ENCODE peak calls at places on chromosomes 3 and 15, in six cellular contexts. P is WERI-Rb-1; J is tibial artery; A is colonic mucosa; F is epithelial cell of esophagus; I is activated CD4-positive, CD25-positive, alpha-beta regulatory T cell. X is an unnamed sample.

GRCh38 chr15:49832421-49832980 is 211.7 kb downstream of the DTWD1 start:
- DNase-seq in P (peak; percentile 52), J (no peak), A (peak; percentile 68), F (peak; percentile 47), I (no peak), X (no peak)

GRCh38 chr15:83092309-83092976 is 15.0 kb upstream of the TM6SF1 start:
- DNase-seq in P (peak; percentile 42), J (peak; percentile 72), A (peak; percentile 38), F (peak; percentile 85), I (no peak), X (peak; percentile 27)

GRCh38 chr15:49441816-49442215 is 18.8 kb downstream of the FGF7 start:
- DNase-seq in P (no peak), J (no peak), A (no peak), F (no peak), I (no peak), X (no peak)

GRCh38 chr3:193847402-193847801 is 254.4 kb downstream of the OPA1 start:
- DNase-seq in P (no peak), J (no peak), A (peak; percentile 59), F (no peak), I (no peak), X (no peak)

GRCh38 chr3:124381565-124382333 is 348.5 kb upstream of the UMPS start:
- DNase-seq in P (no peak), J (no peak), A (no peak), F (peak; percentile 90), I (no peak), X (peak; percentile 15)

GRCh38 chr3:133276594-133276993 is 123.3 kb upstream of the BFSP2 start:
- DNase-seq in P (peak; percentile 25), J (no peak), A (no peak), F (no peak), I (no peak), X (no peak)

GRCh38 chr15:33140326-33140725 is 54.2 kb downstream of the FMN1 start:
- DNase-seq in P (peak; percentile 44), J (no peak), A (no peak), F (no peak), I (no peak), X (no peak)

GRCh38 chr3:129313415-129313982 is 34.8 kb downstream of the HMCES start:
- DNase-seq in P (peak; percentile 33), J (no peak), A (no peak), F (peak; percentile 20), I (no peak), X (peak; percentile 66)

GRCh38 chr15:44029003-44029402 is 166.1 kb downstream of the FRMD5 start:
- DNase-seq in P (no peak), J (no peak), A (no peak), F (no peak), I (no peak), X (no peak)

GRCh38 chr3:52829906-52830463 is 487 bp downstream of the ITIH4 start:
- DNase-seq in P (no peak), J (no peak), A (no peak), F (no peak), I (no peak), X (no peak)

GRCh38 chr15:51046799-51047449 is 47.8 kb downstream of the TNFAIP8L3 start:
- DNase-seq in P (no peak), J (no peak), A (peak; percentile 76), F (no peak), I (no peak), X (no peak)

GRCh38 chr15:31307270-31308184 is 19.1 kb upstream of the KLF13 start:
- DNase-seq in P (no peak), J (no peak), A (no peak), F (no peak), I (no peak), X (no peak)

GRCh38 chr15:74307827-74308642 is 59.4 kb downstream of the CYP11A1 start:
- DNase-seq in P (peak; percentile 97), J (peak; percentile 34), A (peak; percentile 42), F (peak; percentile 71), I (no peak), X (peak; percentile 58)

GRCh38 chr3:175088981-175089380 is 229.8 kb downstream of the NAALADL2 start:
- DNase-seq in P (no peak), J (no peak), A (no peak), F (no peak), I (no peak), X (no peak)

GRCh38 chr3:101070260-101071121 is 77.3 kb upstream of the ABI3BP start:
- DNase-seq in P (peak; percentile 67), J (no peak), A (peak; percentile 82), F (peak; percentile 60), I (peak; percentile 39), X (no peak)

GRCh38 chr3:72636947-72637647 is 211.1 kb downstream of the SHQ1 start:
- DNase-seq in P (no peak), J (no peak), A (no peak), F (no peak), I (no peak), X (no peak)

GRCh38 chr15:60563539-60564404 is 84.8 kb upstream of the ICE2 start:
- DNase-seq in P (no peak), J (no peak), A (no peak), F (no peak), I (no peak), X (no peak)

GRCh38 chr15:85620321-85621044 is 174.2 kb downstream of the KLHL25 start:
- DNase-seq in P (no peak), J (peak; percentile 47), A (no peak), F (peak; percentile 62), I (no peak), X (peak; percentile 40)

GRCh38 chr15:25422021-25422420 is 16.8 kb downstream of the UBE3A start:
- DNase-seq in P (no peak), J (no peak), A (no peak), F (no peak), I (no peak), X (peak; percentile 15)

GRCh38 chr3:177705976-177706866 is 508.9 kb upstream of the TBL1XR1 start:
- DNase-seq in P (no peak), J (peak; percentile 44), A (no peak), F (no peak), I (no peak), X (no peak)

GRCh38 chr3:148723591-148723990 is 25.9 kb downstream of the AGTR1 start:
- DNase-seq in P (no peak), J (no peak), A (no peak), F (peak; percentile 50), I (no peak), X (no peak)

GRCh38 chr3:2392981-2393380 is 294.3 kb downstream of the CNTN4 start:
- DNase-seq in P (no peak), J (no peak), A (no peak), F (no peak), I (no peak), X (no peak)

GRCh38 chr3:4772171-4772804 is 206.9 kb upstream of the BHLHE40 start:
- DNase-seq in P (no peak), J (peak; percentile 89), A (peak; percentile 85), F (peak; percentile 22), I (no peak), X (no peak)

GRCh38 chr3:35832140-35832571 is 192.8 kb downstream of the ARPP21 start:
- DNase-seq in P (no peak), J (no peak), A (no peak), F (no peak), I (no peak), X (peak; percentile 0)

GRCh38 chr3:9203317-9203716 is 46.1 kb downstream of the SRGAP3 start:
- DNase-seq in P (no peak), J (no peak), A (no peak), F (no peak), I (no peak), X (no peak)

X was measured in mammary epithelial cell.